ENCODE peak calls at places on chromosome 14, in four cellular contexts. C is sigmoid colon, P is suprapubic skin, V is Panc1. B is an unnamed sample.

GRCh38 chr14:22558221-22558913 is 30.7 kb downstream of the DAD1 start:
- DNase-seq in C (no peak), P (no peak), V (no peak), B (no peak)

GRCh38 chr14:73460691-73461127 is 2.4 kb upstream of the NUMB start:
- DNase-seq in C (no peak), P (no peak), V (no peak), B (no peak)

GRCh38 chr14:90453401-90453951 is 56.6 kb downstream of the CALM1 start:
- DNase-seq in C (no peak), P (no peak), V (no peak), B (no peak)

GRCh38 chr14:88245321-88245720 is 77.7 kb downstream of the KCNK10 start:
- DNase-seq in C (no peak), P (no peak), V (no peak), B (no peak)

GRCh38 chr14:35051796-35052195 is 5.7 kb downstream of the FAM177A1 start:
- DNase-seq in C (no peak), P (no peak), V (no peak), B (no peak)

GRCh38 chr14:73723799-73724621 is 9.8 kb upstream of the PNMA1 start:
- DNase-seq in C (peak; percentile 96), P (peak; percentile 91), V (no peak), B (peak; percentile 86)

GRCh38 chr14:59630281-59630963 is 53.8 kb upstream of the CCDC175 start:
- DNase-seq in C (no peak), P (no peak), V (no peak), B (no peak)

GRCh38 chr14:24277606-24278321 is 6.4 kb upstream of the RABGGTA start:
- DNase-seq in C (no peak), P (no peak), V (no peak), B (no peak)

GRCh38 chr14:69713976-69714716 is 52.8 kb upstream of the SRSF5 start:
- DNase-seq in C (no peak), P (no peak), V (no peak), B (no peak)

GRCh38 chr14:80356413-80356812 is 145.1 kb upstream of the DIO2 start:
- DNase-seq in C (no peak), P (no peak), V (no peak), B (no peak)

GRCh38 chr14:58298477-58298879 is at the start of gene ARID4A:
- DNase-seq in C (peak; percentile 98), P (peak; percentile 93), V (no peak), B (peak; percentile 97)

GRCh38 chr14:96797943-96798349 is 764 bp downstream of the VRK1 start:
- DNase-seq in C (no peak), P (no peak), V (no peak), B (no peak)

GRCh38 chr14:69693823-69694729 is 72.9 kb upstream of the SRSF5 start:
- DNase-seq in C (no peak), P (no peak), V (no peak), B (no peak)

GRCh38 chr14:21168055-21168454 is 12.2 kb upstream of the OR5AU1 start:
- DNase-seq in C (no peak), P (no peak), V (no peak), B (no peak)

GRCh38 chr14:54330876-54331275 is 65.9 kb upstream of the CDKN3 start:
- DNase-seq in C (no peak), P (no peak), V (no peak), B (no peak)

GRCh38 chr14:88535149-88535548 is 19.7 kb downstream of the PTPN21 start:
- DNase-seq in C (no peak), P (no peak), V (no peak), B (no peak)

GRCh38 chr14:51157012-51157411 is 62.1 kb upstream of the TRIM9 start:
- DNase-seq in C (no peak), P (no peak), V (peak; percentile 1), B (no peak)

GRCh38 chr14:64775081-64775777 is 71.0 kb downstream of the PLEKHG3 start:
- DNase-seq in C (peak; percentile 55), P (no peak), V (no peak), B (no peak)

GRCh38 chr14:59918824-59919581 is 941 bp upstream of the LRRC9 start:
- DNase-seq in C (no peak), P (no peak), V (no peak), B (no peak)

GRCh38 chr14:38065101-38065762 is 142.5 kb upstream of the SSTR1 start:
- DNase-seq in C (no peak), P (no peak), V (no peak), B (no peak)

GRCh38 chr14:90019824-90020523 is 41.8 kb upstream of the KCNK13 start:
- DNase-seq in C (no peak), P (no peak), V (no peak), B (no peak)

GRCh38 chr14:58898655-58899316 is 261.0 kb downstream of the DACT1 start:
- DNase-seq in C (no peak), P (no peak), V (no peak), B (no peak)

GRCh38 chr14:59325906-59326305 is 137.4 kb downstream of the DAAM1 start:
- DNase-seq in C (no peak), P (no peak), V (no peak), B (no peak)

GRCh38 chr14:47246367-47246766 is 429.0 kb downstream of the MDGA2 start:
- DNase-seq in C (no peak), P (no peak), V (no peak), B (no peak)
- TF ChIP-seq POLR2AphosphoS5 in C (no peak), P (no peak), V (no peak), B (no peak)

GRCh38 chr14:29403091-29403490 is 524.6 kb downstream of the PRKD1 start:
- DNase-seq in C (no peak), P (no peak), V (no peak), B (no peak)
- H3K9me3 ChIP-seq in C (peaks cover 4% of the 10 kb centered on the region), P (peaks cover 13% of the 10 kb centered on the region), V (no peaks in the 10 kb centered on the region), B (no peaks in the 10 kb centered on the region)

GRCh38 chr14:101628975-101629374 is 67.7 kb downstream of the DIO3 start:
- DNase-seq in C (no peak), P (no peak), V (no peak), B (no peak)

GRCh38 chr14:101630056-101630960 is 69.0 kb downstream of the DIO3 start:
- DNase-seq in C (no peak), P (no peak), V (no peak), B (no peak)

GRCh38 chr14:101626331-101626730 is 65.0 kb downstream of the DIO3 start:
- DNase-seq in C (no peak), P (no peak), V (no peak), B (no peak)

GRCh38 chr14:101627913-101628257 is 66.6 kb downstream of the DIO3 start:
- DNase-seq in C (no peak), P (no peak), V (no peak), B (no peak)

GRCh38 chr14:101628471-101628966 is 67.2 kb downstream of the DIO3 start:
- DNase-seq in C (peak; percentile 85), P (no peak), V (peak; percentile 20), B (no peak)
- TF ChIP-seq POLR2AphosphoS5 in C (no peak), P (no peak), V (no peak), B (peak; percentile 57)

DNA sequence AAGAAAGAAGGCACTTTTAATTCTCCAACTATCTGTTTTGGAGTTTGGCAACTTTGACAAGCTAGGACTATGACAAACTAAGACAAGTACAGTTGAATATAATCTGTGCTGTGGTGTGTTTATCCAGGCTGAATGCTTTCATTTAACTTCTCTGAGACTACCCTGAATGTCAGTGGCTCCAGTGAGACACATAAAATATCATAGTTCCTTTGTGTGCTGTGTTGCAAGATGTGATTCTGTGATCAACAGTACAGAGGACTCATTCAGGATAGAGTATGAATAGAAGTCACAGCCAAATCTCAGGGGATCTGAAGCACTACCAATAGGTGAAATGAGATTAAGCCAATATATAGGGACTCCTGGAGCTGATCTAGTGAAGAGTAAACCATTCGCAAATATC is 876.9 kb upstream of the FBXO33 start:
- DNase-seq in C (no peak), P (no peak), V (no peak), B (no peak)
- H3K9me3 ChIP-seq in C (no peaks in the 10 kb centered on the region), P (no peaks in the 10 kb centered on the region), V (no peaks in the 10 kb centered on the region), B (no peaks in the 10 kb centered on the region)

DNA sequence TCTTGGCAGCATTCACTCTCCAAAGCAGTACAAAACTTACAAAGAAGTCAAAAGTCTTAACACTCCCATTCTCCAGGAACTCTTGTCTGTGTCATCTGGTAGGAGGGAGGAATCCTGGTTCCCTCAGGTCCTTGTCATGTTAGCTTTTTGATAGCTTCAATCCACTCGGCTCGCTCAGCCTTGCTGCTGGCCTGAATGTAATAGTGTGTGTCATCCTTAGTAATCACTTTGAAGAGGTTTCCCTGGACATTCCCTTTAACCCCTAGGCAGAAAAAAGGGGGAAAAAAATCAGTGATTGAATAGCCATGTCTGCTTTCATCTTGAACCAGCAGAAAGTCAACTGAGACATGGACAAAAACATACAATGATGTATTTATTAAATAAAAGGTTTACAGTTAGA is 24.8 kb downstream of the PLEK2 start:
- DNase-seq in C (no peak), P (no peak), V (no peak), B (no peak)
- TF ChIP-seq POLR2AphosphoS5 in C (no peak), P (no peak), V (no peak), B (no peak)

GRCh38 chr14:106277503-106277902 is 751.1 kb downstream of the TMEM121 start:
- DNase-seq in C (no peak), P (no peak), V (peak; percentile 27), B (no peak)
- H3K9me3 ChIP-seq in C (no peaks in the 10 kb centered on the region), P (no peaks in the 10 kb centered on the region), V (no peaks in the 10 kb centered on the region), B (no peaks in the 10 kb centered on the region)

GRCh38 chr14:104754213-104754851 is 1.4 kb downstream of the SIVA1 start:
- DNase-seq in C (no peak), P (no peak), V (no peak), B (no peak)
- TF ChIP-seq POLR2AphosphoS5 in C (no peak), P (no peak), V (no peak), B (no peak)

GRCh38 chr14:105914738-105915385 is 388.5 kb downstream of the TMEM121 start:
- DNase-seq in C (no peak), P (no peak), V (no peak), B (no peak)
- H3K9me3 ChIP-seq in C (no peaks in the 10 kb centered on the region), P (no peaks in the 10 kb centered on the region), V (no peaks in the 10 kb centered on the region), B (no peaks in the 10 kb centered on the region)

GRCh38 chr14:91901449-91902250 is 34.3 kb upstream of the TC2N start:
- DNase-seq in C (peak; percentile 90), P (no peak), V (no peak), B (no peak)
- TF ChIP-seq POLR2AphosphoS5 in C (peak; percentile 28), P (no peak), V (no peak), B (no peak)

B was measured in vagina.